ENCODE peak calls at places on chromosome 6, in five cellular contexts. One of them, this sample, is unnamed. For H3K79me2, the result is how much of the 10 kb centered on the place peaks cover.

GRCh38 chr6:127971945-127972391 is 71.1 kb upstream of the THEMIS start:
- DNase-seq in fibroblast of lung: peak
- DNase-seq in PC-9: peak
- DNase-seq in neural progenitor cell: no peak
- DNase-seq in SK-N-SH: no peak
- DNase-seq in this sample: peak

GRCh38 chr6:39043776-39044175 is 4.8 kb upstream of the GLP1R start:
- DNase-seq in fibroblast of lung: no peak
- DNase-seq in PC-9: no peak
- DNase-seq in neural progenitor cell: no peak
- DNase-seq in SK-N-SH: no peak
- DNase-seq in this sample: no peak

GRCh38 chr6:80618953-80619352 is 512.5 kb downstream of the BCKDHB start:
- DNase-seq in fibroblast of lung: peak
- DNase-seq in PC-9: no peak
- DNase-seq in neural progenitor cell: no peak
- DNase-seq in SK-N-SH: no peak
- DNase-seq in this sample: peak

GRCh38 chr6:156379946-156380707 is 397.1 kb upstream of the ARID1B start:
- DNase-seq in fibroblast of lung: peak
- DNase-seq in PC-9: peak
- DNase-seq in neural progenitor cell: no peak
- DNase-seq in SK-N-SH: peak
- DNase-seq in this sample: no peak

GRCh38 chr6:27812078-27812804 is 100.0 kb downstream of the OR2B2 start:
- DNase-seq in fibroblast of lung: no peak
- DNase-seq in PC-9: no peak
- DNase-seq in neural progenitor cell: no peak
- DNase-seq in SK-N-SH: no peak
- DNase-seq in this sample: no peak

GRCh38 chr6:149414009-149414408 is 13.9 kb downstream of the SUMO4 start:
- DNase-seq in fibroblast of lung: no peak
- DNase-seq in PC-9: no peak
- DNase-seq in neural progenitor cell: no peak
- DNase-seq in SK-N-SH: no peak
- DNase-seq in this sample: no peak

GRCh38 chr6:147707524-147707923 is 199.0 kb downstream of the SAMD5 start:
- DNase-seq in fibroblast of lung: no peak
- DNase-seq in PC-9: peak
- DNase-seq in neural progenitor cell: no peak
- DNase-seq in SK-N-SH: no peak
- DNase-seq in this sample: no peak

GRCh38 chr6:144265390-144265789 is 19.7 kb upstream of the UTRN start:
- DNase-seq in fibroblast of lung: peak
- DNase-seq in PC-9: peak
- DNase-seq in neural progenitor cell: peak
- DNase-seq in SK-N-SH: no peak
- DNase-seq in this sample: no peak

GRCh38 chr6:109961666-109962065 is 16.4 kb upstream of the GPR6 start:
- DNase-seq in fibroblast of lung: peak
- DNase-seq in PC-9: peak
- DNase-seq in neural progenitor cell: no peak
- DNase-seq in SK-N-SH: no peak
- DNase-seq in this sample: peak

GRCh38 chr6:18323935-18324707 is 59.8 kb upstream of the DEK start:
- DNase-seq in fibroblast of lung: peak
- DNase-seq in PC-9: peak
- DNase-seq in neural progenitor cell: peak
- DNase-seq in SK-N-SH: peak
- DNase-seq in this sample: peak

GRCh38 chr6:40262363-40262762 is 324.8 kb downstream of the LRFN2 start:
- DNase-seq in fibroblast of lung: no peak
- DNase-seq in PC-9: no peak
- DNase-seq in neural progenitor cell: no peak
- DNase-seq in SK-N-SH: no peak
- DNase-seq in this sample: no peak

GRCh38 chr6:153449279-153449678 is 318.2 kb upstream of the RGS17 start:
- DNase-seq in fibroblast of lung: no peak
- DNase-seq in PC-9: no peak
- DNase-seq in neural progenitor cell: no peak
- DNase-seq in SK-N-SH: no peak
- DNase-seq in this sample: no peak

GRCh38 chr6:155349129-155349528 is 34.8 kb upstream of the TFB1M start:
- DNase-seq in fibroblast of lung: peak
- DNase-seq in PC-9: no peak
- DNase-seq in neural progenitor cell: no peak
- DNase-seq in SK-N-SH: no peak
- DNase-seq in this sample: no peak

GRCh38 chr6:157045831-157046454 is 268.8 kb downstream of the ARID1B start:
- DNase-seq in fibroblast of lung: peak
- DNase-seq in PC-9: no peak
- DNase-seq in neural progenitor cell: peak
- DNase-seq in SK-N-SH: peak
- DNase-seq in this sample: peak

GRCh38 chr6:118704911-118705310 is 53.5 kb upstream of the CEP85L start:
- DNase-seq in fibroblast of lung: no peak
- DNase-seq in PC-9: no peak
- DNase-seq in neural progenitor cell: no peak
- DNase-seq in SK-N-SH: no peak
- DNase-seq in this sample: no peak

GRCh38 chr6:131443514-131443913 is 129.5 kb upstream of the ARG1 start:
- DNase-seq in fibroblast of lung: no peak
- DNase-seq in PC-9: no peak
- DNase-seq in neural progenitor cell: no peak
- DNase-seq in SK-N-SH: no peak
- DNase-seq in this sample: no peak

GRCh38 chr6:32176476-32177181 is 745 bp upstream of the AGPAT1 start:
- DNase-seq in fibroblast of lung: peak
- DNase-seq in PC-9: peak
- DNase-seq in neural progenitor cell: no peak
- DNase-seq in SK-N-SH: no peak
- DNase-seq in this sample: peak

GRCh38 chr6:32173051-32173727 is 2.7 kb downstream of the AGPAT1 start:
- DNase-seq in fibroblast of lung: no peak
- DNase-seq in PC-9: no peak
- DNase-seq in neural progenitor cell: no peak
- DNase-seq in SK-N-SH: no peak
- DNase-seq in this sample: no peak

GRCh38 chr6:32175711-32176475 is at the start of gene AGPAT1:
- DNase-seq in fibroblast of lung: peak
- DNase-seq in PC-9: peak
- DNase-seq in neural progenitor cell: peak
- DNase-seq in SK-N-SH: peak
- DNase-seq in this sample: peak

GRCh38 chr6:32175322-32175710 is 568 bp downstream of the AGPAT1 start:
- DNase-seq in fibroblast of lung: no peak
- DNase-seq in PC-9: no peak
- DNase-seq in neural progenitor cell: no peak
- DNase-seq in SK-N-SH: no peak
- DNase-seq in this sample: no peak

DNA sequence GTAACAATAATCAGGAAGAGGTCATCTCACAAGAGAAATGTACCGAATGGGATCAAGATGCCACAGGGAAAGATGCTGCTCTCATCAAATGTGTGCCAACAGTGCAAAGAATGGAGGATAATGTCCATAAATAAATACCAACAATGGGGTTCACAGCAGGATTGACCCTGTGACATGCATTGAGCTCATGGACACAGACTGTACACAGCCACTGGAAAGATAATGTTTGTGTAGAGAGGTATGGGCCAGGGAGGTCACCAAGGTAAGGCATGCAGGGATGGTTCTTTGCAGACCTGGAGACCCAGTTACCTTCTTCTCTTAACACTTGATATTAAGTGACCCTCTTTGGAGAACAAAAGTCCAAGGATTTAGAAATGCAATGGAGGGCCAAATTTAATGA is 1.5 kb downstream of the AGPAT1 start:
- DNase-seq in fibroblast of lung: no peak
- DNase-seq in PC-9: no peak
- DNase-seq in neural progenitor cell: no peak
- DNase-seq in SK-N-SH: no peak
- DNase-seq in this sample: no peak
- H3K4me3 ChIP-seq in fibroblast of lung: no peak
- H3K4me3 ChIP-seq in PC-9: no peak
- H3K4me3 ChIP-seq in neural progenitor cell: peak
- H3K4me3 ChIP-seq in SK-N-SH: no peak
- H3K4me3 ChIP-seq in this sample: no peak

DNA sequence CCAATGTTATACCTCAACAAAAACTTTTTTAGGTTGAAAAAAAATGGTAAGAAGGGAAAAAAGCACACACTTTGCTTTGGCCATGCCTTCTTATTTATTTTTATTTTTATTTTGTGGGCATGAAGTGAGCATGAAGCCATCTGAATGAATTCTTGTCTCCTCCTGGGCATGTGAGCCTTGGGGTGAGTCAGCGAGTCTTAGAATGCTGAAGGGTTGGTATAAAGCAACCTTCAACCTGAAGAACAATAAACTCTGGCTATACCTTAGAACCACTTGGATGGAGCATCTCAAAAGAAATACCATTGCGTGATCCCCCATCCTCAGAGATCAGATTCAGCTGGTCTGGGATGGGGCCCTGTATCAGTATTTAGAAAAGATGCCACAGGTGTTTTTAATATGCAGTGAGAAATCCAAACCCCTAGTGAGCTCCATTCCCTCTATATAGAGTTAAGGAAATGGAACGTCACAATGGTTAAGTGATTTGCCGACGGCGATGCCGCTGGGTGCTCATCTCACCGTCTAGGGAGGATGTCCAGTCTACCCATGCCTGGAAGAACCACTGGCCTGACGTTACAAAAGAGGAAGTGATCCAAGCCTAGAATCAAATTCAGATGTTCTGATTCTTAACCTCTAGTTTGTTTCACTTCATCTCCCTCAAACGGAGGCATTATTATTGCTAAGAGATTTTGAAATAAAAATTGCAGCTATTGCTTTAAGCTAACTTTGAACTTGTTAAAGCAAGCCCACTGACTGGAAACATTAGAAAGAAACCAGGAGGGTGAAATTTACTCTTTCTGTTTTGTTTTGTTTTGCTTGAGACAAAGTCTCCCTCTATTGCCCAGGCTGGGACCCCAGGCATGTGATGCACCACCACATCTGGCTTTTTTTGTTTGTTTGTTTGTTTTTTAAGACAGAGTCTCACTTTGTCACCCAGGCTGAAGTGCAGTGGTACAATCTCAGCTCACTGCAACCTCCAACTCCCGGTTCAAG is 67.1 kb downstream of the EDN1 start:
- DNase-seq in fibroblast of lung: no peak
- DNase-seq in PC-9: no peak
- DNase-seq in neural progenitor cell: no peak
- DNase-seq in SK-N-SH: no peak
- DNase-seq in this sample: peak
- H3K79me2 ChIP-seq in fibroblast of lung: under half
- H3K79me2 ChIP-seq in PC-9: under half
- H3K79me2 ChIP-seq in neural progenitor cell: under half
- H3K79me2 ChIP-seq in SK-N-SH: under half
- H3K79me2 ChIP-seq in this sample: under half

DNA sequence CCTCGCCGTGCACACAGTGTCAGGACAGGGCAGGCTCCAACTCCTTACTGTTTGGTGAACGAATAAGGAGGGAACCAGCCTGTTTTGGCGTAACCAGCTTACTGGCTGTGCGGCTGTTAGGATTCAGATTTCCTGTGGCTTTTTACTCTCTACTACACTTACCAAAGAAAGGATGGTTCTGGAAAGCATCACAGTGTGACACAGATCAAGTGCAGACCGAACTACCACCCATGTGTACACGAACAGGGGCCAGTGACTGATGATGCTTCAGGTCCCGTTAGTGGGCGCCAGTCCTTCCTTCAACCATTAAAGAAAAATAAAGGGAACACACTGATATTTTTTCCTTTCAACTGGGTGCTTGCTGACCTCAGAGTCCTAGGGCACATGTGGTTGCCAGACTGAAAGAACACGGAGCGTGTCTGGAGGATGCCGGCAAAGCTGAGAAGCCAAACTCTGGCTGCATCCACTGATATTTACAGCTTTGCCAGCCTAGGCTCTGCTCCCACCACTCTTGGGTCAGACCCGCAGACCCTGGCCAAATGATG is 352.3 kb upstream of the AGPAT4 start:
- DNase-seq in fibroblast of lung: no peak
- DNase-seq in PC-9: no peak
- DNase-seq in neural progenitor cell: no peak
- DNase-seq in SK-N-SH: no peak
- DNase-seq in this sample: no peak
- H3K4me3 ChIP-seq in fibroblast of lung: no peak
- H3K4me3 ChIP-seq in PC-9: no peak
- H3K4me3 ChIP-seq in neural progenitor cell: no peak
- H3K4me3 ChIP-seq in SK-N-SH: no peak
- H3K4me3 ChIP-seq in this sample: no peak

GRCh38 chr6:65709099-65709830 is 2.2 kb upstream of the EYS start:
- DNase-seq in fibroblast of lung: no peak
- DNase-seq in PC-9: no peak
- DNase-seq in neural progenitor cell: no peak
- DNase-seq in SK-N-SH: no peak
- DNase-seq in this sample: no peak
- H3K79me2 ChIP-seq in fibroblast of lung: under half
- H3K79me2 ChIP-seq in PC-9: under half
- H3K79me2 ChIP-seq in neural progenitor cell: under half
- H3K79me2 ChIP-seq in SK-N-SH: under half
- H3K79me2 ChIP-seq in this sample: under half

DNA sequence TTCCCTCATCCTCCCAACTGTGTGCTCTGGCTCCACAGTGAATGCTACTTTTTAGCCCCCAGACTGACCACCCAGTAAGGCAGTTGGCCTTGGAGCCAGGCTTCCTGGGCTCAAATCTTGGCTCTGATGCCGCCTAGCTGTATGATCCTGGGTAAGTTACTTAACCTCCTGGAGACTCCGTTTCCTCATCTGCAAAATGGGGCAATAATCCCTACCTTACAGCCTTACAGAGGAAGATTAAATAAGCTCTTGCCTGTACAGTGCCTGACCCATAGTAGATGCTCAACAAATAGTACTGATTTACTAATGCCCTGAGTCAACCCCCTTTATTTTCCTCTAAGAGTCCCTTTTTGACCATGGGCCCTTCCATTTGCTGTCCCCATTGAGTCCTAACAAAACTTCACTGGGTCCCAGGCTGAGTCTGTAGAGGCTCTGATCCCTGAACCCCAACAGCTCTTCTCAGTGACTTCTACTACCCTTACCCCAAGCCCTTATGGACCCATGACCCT is 31.2 kb downstream of the FOXP4 start:
- DNase-seq in fibroblast of lung: no peak
- DNase-seq in PC-9: no peak
- DNase-seq in neural progenitor cell: no peak
- DNase-seq in SK-N-SH: no peak
- DNase-seq in this sample: no peak
- H3K4me3 ChIP-seq in fibroblast of lung: no peak
- H3K4me3 ChIP-seq in PC-9: no peak
- H3K4me3 ChIP-seq in neural progenitor cell: peak
- H3K4me3 ChIP-seq in SK-N-SH: no peak
- H3K4me3 ChIP-seq in this sample: no peak

DNA sequence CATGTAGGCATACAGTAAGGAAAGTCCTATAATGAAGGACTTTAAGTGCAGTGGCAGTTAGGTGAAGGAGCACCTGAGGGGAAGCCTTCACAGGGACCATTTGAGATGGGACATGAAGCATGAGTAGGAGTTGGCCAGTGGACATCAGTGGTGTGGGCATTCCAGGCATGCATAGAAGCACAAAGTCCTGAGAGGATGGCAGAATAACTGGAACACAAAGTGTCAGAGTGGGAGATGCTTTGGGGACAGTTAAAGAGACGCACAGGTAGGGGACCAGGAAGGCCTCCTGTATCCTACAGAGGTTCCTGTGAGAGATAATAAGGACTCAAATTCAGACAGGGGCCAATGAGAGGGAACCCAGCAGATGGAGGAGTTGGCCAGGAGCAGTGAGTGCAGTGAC is 26.4 kb upstream of the EFHC1 start:
- DNase-seq in fibroblast of lung: no peak
- DNase-seq in PC-9: no peak
- DNase-seq in neural progenitor cell: no peak
- DNase-seq in SK-N-SH: no peak
- DNase-seq in this sample: no peak
- H3K79me2 ChIP-seq in fibroblast of lung: under half
- H3K79me2 ChIP-seq in PC-9: under half
- H3K79me2 ChIP-seq in neural progenitor cell: under half
- H3K79me2 ChIP-seq in SK-N-SH: under half
- H3K79me2 ChIP-seq in this sample: under half

This sample was measured in mammary epithelial cell.